ENCODE peak calls at places on chromosomes 4 and X, in five cellular contexts. G, E, X, J and N are unnamed samples.

GRCh38 chr4:135186002-135186401 is 984.4 kb upstream of the PABPC4L start:
- DNase-seq in G (no peak), E (no peak), X (no peak), J (no peak), N (no peak)

GRCh38 chr4:150235795-150236385 is 157.6 kb downstream of the DCLK2 start:
- DNase-seq in G (no peak), E (peak; percentile 66), X (peak; percentile 67), J (peak; percentile 53), N (no peak)

GRCh38 chr4:77007358-77008230 is 58.0 kb downstream of the SEPTIN11 start:
- DNase-seq in G (no peak), E (peak; percentile 74), X (peak; percentile 76), J (peak; percentile 93), N (peak; percentile 79)

GRCh38 chr4:189769131-189769530 is 171.5 kb upstream of the FRG1 start:
- DNase-seq in G (no peak), E (no peak), X (no peak), J (no peak), N (no peak)

GRCh38 chr4:87875187-87875586 is 42.4 kb downstream of the MEPE start:
- DNase-seq in G (no peak), E (no peak), X (no peak), J (no peak), N (no peak)

GRCh38 chr4:8729408-8730149 is 137.0 kb downstream of the CPZ start:
- DNase-seq in G (no peak), E (no peak), X (no peak), J (no peak), N (no peak)

GRCh38 chr4:89263265-89263664 is 44.3 kb downstream of the GPRIN3 start:
- DNase-seq in G (no peak), E (no peak), X (no peak), J (no peak), N (no peak)

GRCh38 chr4:88058295-88058694 is 50.9 kb downstream of the PKD2 start:
- DNase-seq in G (no peak), E (no peak), X (no peak), J (no peak), N (no peak)

GRCh38 chrX:115642895-115643530 is 82.0 kb downstream of the PLS3 start:
- DNase-seq in G (peak; percentile 51), E (peak; percentile 73), X (peak; percentile 21), J (peak; percentile 74), N (peak; percentile 42)

GRCh38 chr4:161828061-161828460 is 335.7 kb downstream of the FSTL5 start:
- DNase-seq in G (no peak), E (peak; percentile 1), X (peak; percentile 1), J (no peak), N (no peak)

GRCh38 chrX:123833387-123833786 is 26.5 kb upstream of the XIAP start:
- DNase-seq in G (peak; percentile 1), E (no peak), X (no peak), J (peak; percentile 58), N (peak; percentile 62)

GRCh38 chrX:132258509-132258908 is 39.3 kb upstream of the RAP2C start:
- DNase-seq in G (no peak), E (no peak), X (no peak), J (no peak), N (no peak)

GRCh38 chr4:56286763-56287162 is 100.5 kb downstream of the AASDH start:
- DNase-seq in G (no peak), E (no peak), X (peak; percentile 69), J (no peak), N (no peak)

GRCh38 chr4:146520894-146521542 is 722 bp downstream of the SLC10A7 start:
- DNase-seq in G (no peak), E (peak; percentile 62), X (peak; percentile 76), J (peak; percentile 65), N (peak; percentile 52)

GRCh38 chr4:23171971-23172370 is 479.2 kb downstream of the GBA3 start:
- DNase-seq in G (no peak), E (peak; percentile 7), X (peak; percentile 14), J (peak; percentile 9), N (peak; percentile 52)

GRCh38 chr4:104941661-104942062 is 205.0 kb upstream of the TET2 start:
- DNase-seq in G (no peak), E (no peak), X (peak; percentile 24), J (no peak), N (no peak)

GRCh38 chrX:3712870-3713224 is 602 bp downstream of the PRKX start:
- DNase-seq in G (no peak), E (no peak), X (no peak), J (no peak), N (no peak)

GRCh38 chr4:154877110-154877760 is 96.2 kb downstream of the RBM46 start:
- DNase-seq in G (no peak), E (peak; percentile 5), X (peak; percentile 12), J (peak; percentile 67), N (peak; percentile 4)

GRCh38 chrX:12881914-12882313 is 15.0 kb downstream of the TLR7 start:
- DNase-seq in G (no peak), E (no peak), X (no peak), J (no peak), N (no peak)

GRCh38 chrX:129360175-129360574 is 163.1 kb downstream of the SMARCA1 start:
- DNase-seq in G (no peak), E (peak; percentile 25), X (peak; percentile 12), J (peak; percentile 56), N (peak; percentile 3)

GRCh38 chrX:48902776-48903175 is 5.0 kb downstream of the PQBP1 start:
- DNase-seq in G (no peak), E (no peak), X (no peak), J (no peak), N (no peak)

GRCh38 chrX:107753186-107753585 is 22.4 kb downstream of the TSC22D3 start:
- DNase-seq in G (no peak), E (no peak), X (no peak), J (no peak), N (no peak)

GRCh38 chr4:134147941-134148340 is 53.6 kb downstream of the PABPC4L start:
- DNase-seq in G (no peak), E (no peak), X (no peak), J (no peak), N (no peak)

GRCh38 chr4:140099993-140100392 is 54.0 kb downstream of the MAML3 start:
- DNase-seq in G (no peak), E (no peak), X (no peak), J (no peak), N (peak; percentile 42)

GRCh38 chrX:29941292-29941691 is 274.1 kb upstream of the MAGEB2 start:
- DNase-seq in G (no peak), E (no peak), X (peak; percentile 14), J (peak; percentile 47), N (no peak)

GRCh38 chr4:162952232-162952631 is 214.5 kb downstream of the NAF1 start:
- DNase-seq in G (no peak), E (no peak), X (peak; percentile 36), J (peak; percentile 0), N (no peak)

GRCh38 chr4:123345924-123346300 is 50.7 kb upstream of the SPRY1 start:
- DNase-seq in G (no peak), E (no peak), X (no peak), J (no peak), N (no peak)

GRCh38 chr4:7477695-7478094 is 43.0 kb upstream of the PSAPL1 start:
- DNase-seq in G (no peak), E (no peak), X (no peak), J (no peak), N (no peak)

GRCh38 chr4:7478665-7479064 is 43.9 kb upstream of the PSAPL1 start:
- DNase-seq in G (no peak), E (no peak), X (no peak), J (no peak), N (no peak)

GRCh38 chr4:7480423-7480822 is 45.7 kb upstream of the PSAPL1 start:
- DNase-seq in G (no peak), E (no peak), X (no peak), J (no peak), N (no peak)

GRCh38 chr4:7485096-7485495 is 50.4 kb upstream of the PSAPL1 start:
- DNase-seq in G (no peak), E (no peak), X (no peak), J (no peak), N (no peak)

GRCh38 chr4:7481227-7481626 is 46.5 kb upstream of the PSAPL1 start:
- DNase-seq in G (no peak), E (no peak), X (no peak), J (no peak), N (no peak)
- TF ChIP-seq CTCF in G (no peak), E (no peak), X (no peak), J (no peak), N (no peak)

DNA sequence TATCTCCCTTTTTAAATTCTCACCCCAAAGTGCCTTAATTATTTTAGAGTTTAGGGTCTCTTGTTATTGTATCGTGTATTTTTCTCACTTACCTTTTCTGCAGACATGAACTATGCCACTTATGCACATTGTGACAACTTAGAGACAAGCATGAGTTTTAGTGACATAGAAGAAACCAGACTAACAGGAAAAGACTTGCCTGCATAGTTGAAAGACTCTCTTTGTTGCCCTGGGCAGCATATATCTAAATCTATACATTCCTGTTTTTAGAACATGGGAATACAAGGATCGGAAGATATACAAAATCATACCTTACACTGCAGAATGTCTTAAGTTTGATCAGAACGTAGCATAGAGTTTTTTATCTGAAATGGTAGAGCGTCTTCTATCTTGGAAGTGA is 45.1 kb upstream of the ANKRD17 start:
- DNase-seq in G (no peak), E (no peak), X (no peak), J (no peak), N (no peak)
- H3K4me3 ChIP-seq in G (no peak overlapping the region), E (no peak overlapping the region), X (no peak overlapping the region), J (no peak overlapping the region), N (no peak overlapping the region)

DNA sequence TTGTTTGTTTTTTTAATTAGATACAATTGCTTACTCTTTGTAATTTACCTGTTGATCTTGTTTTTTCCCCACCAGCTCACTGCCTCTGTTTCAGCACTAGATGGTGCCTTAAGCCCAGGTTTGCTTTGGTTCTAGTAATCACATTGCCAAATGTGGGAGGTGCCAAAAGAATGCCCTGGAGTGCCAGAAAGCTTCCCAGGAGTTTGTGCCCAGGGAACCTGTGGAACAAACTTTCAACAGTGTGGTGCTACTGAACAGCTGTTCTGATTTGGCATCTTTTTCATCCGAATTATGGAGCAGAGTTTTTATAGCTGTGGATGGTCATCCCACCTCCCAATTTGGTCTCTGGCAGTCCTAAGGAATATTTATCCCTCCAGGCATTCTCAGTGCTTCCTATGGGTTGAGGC is 1000.7 kb downstream of the STIM2 start:
- DNase-seq in G (no peak), E (peak; percentile 1), X (no peak), J (peak; percentile 60), N (no peak)
- TF ChIP-seq CTCF in G (peak; percentile 58), E (peak; percentile 33), X (peak; percentile 54), J (peak; percentile 58), N (peak; percentile 50)

GRCh38 chrX:70454441-70455365 is 10.1 kb downstream of the DLG3 start:
- DNase-seq in G (no peak), E (peak; percentile 36), X (peak; percentile 23), J (peak; percentile 59), N (peak; percentile 74)
- H3K4me3 ChIP-seq in G (peak overlapping the region; percentile 68), E (peak overlapping the region; percentile 47), X (peak overlapping the region; percentile 57), J (peak overlapping the region; percentile 52), N (peak overlapping the region; percentile 53)